ENCODE peak calls at places on chromosome 21, in six cellular contexts. One of them, this sample, is unnamed.

GRCh38 chr21:37435120-37435519 is 68.5 kb downstream of the DYRK1A start:
- DNase-seq in cardiac muscle cell: peak; percentile 96
- DNase-seq in activated T-helper 2 cell treated with anti-CD3 and anti-CD28 coated beads, Interferon-gamma antibody, Interleukin-2, Interleukin-4, amounts not matched to agents 10 μg/mL and 5 μg/mL and 100 μg/mL, durations not matched to agents 14 hours and 24 hours and 36 hours: peak; percentile 48
- DNase-seq in occipital lobe: peak; percentile 61
- DNase-seq in NCI-H1092: no peak
- DNase-seq in activated CD8-positive, alpha-beta memory T cell treated with anti-CD3 and anti-CD28 coated beads for 24 hours: no peak
- DNase-seq in this sample: no peak

GRCh38 chr21:15793547-15794235 is 63.9 kb downstream of the USP25 start:
- DNase-seq in NCI-H1092: no peak
- DNase-seq in occipital lobe: no peak
- DNase-seq in cardiac muscle cell: peak; percentile 36
- DNase-seq in activated T-helper 2 cell treated with anti-CD3 and anti-CD28 coated beads, Interferon-gamma antibody, Interleukin-2, Interleukin-4, amounts not matched to agents 10 μg/mL and 5 μg/mL and 100 μg/mL, durations not matched to agents 14 hours and 24 hours and 36 hours: no peak
- DNase-seq in activated CD8-positive, alpha-beta memory T cell treated with anti-CD3 and anti-CD28 coated beads for 24 hours: no peak
- DNase-seq in this sample: no peak

GRCh38 chr21:19245188-19245580 is 841.6 kb upstream of the TMPRSS15 start:
- DNase-seq in NCI-H1092: no peak
- DNase-seq in activated CD8-positive, alpha-beta memory T cell treated with anti-CD3 and anti-CD28 coated beads for 24 hours: no peak
- DNase-seq in occipital lobe: no peak
- DNase-seq in activated T-helper 2 cell treated with anti-CD3 and anti-CD28 coated beads, Interferon-gamma antibody, Interleukin-2, Interleukin-4, amounts not matched to agents 10 μg/mL and 5 μg/mL and 100 μg/mL, durations not matched to agents 14 hours and 24 hours and 36 hours: no peak
- DNase-seq in cardiac muscle cell: no peak
- DNase-seq in this sample: no peak

GRCh38 chr21:17869115-17869514 is 50.0 kb upstream of the C21orf91 start:
- DNase-seq in occipital lobe: no peak
- DNase-seq in NCI-H1092: no peak
- DNase-seq in activated CD8-positive, alpha-beta memory T cell treated with anti-CD3 and anti-CD28 coated beads for 24 hours: no peak
- DNase-seq in activated T-helper 2 cell treated with anti-CD3 and anti-CD28 coated beads, Interferon-gamma antibody, Interleukin-2, Interleukin-4, amounts not matched to agents 10 μg/mL and 5 μg/mL and 100 μg/mL, durations not matched to agents 14 hours and 24 hours and 36 hours: no peak
- DNase-seq in cardiac muscle cell: no peak
- DNase-seq in this sample: no peak

GRCh38 chr21:46113497-46114176 is 15.7 kb downstream of the COL6A2 start:
- DNase-seq in activated T-helper 2 cell treated with anti-CD3 and anti-CD28 coated beads, Interferon-gamma antibody, Interleukin-2, Interleukin-4, amounts not matched to agents 10 μg/mL and 5 μg/mL and 100 μg/mL, durations not matched to agents 14 hours and 24 hours and 36 hours: no peak
- DNase-seq in occipital lobe: no peak
- DNase-seq in cardiac muscle cell: no peak
- DNase-seq in activated CD8-positive, alpha-beta memory T cell treated with anti-CD3 and anti-CD28 coated beads for 24 hours: peak; percentile 44
- DNase-seq in NCI-H1092: no peak
- DNase-seq in this sample: no peak

GRCh38 chr21:44378646-44379581 is 25.5 kb downstream of the TRPM2 start:
- DNase-seq in occipital lobe: no peak
- DNase-seq in NCI-H1092: no peak
- DNase-seq in cardiac muscle cell: no peak
- DNase-seq in activated T-helper 2 cell treated with anti-CD3 and anti-CD28 coated beads, Interferon-gamma antibody, Interleukin-2, Interleukin-4, amounts not matched to agents 10 μg/mL and 5 μg/mL and 100 μg/mL, durations not matched to agents 14 hours and 24 hours and 36 hours: no peak
- DNase-seq in activated CD8-positive, alpha-beta memory T cell treated with anti-CD3 and anti-CD28 coated beads for 24 hours: no peak
- DNase-seq in this sample: no peak

GRCh38 chr21:15293251-15293650 is 228.5 kb upstream of the NRIP1 start:
- DNase-seq in activated T-helper 2 cell treated with anti-CD3 and anti-CD28 coated beads, Interferon-gamma antibody, Interleukin-2, Interleukin-4, amounts not matched to agents 10 μg/mL and 5 μg/mL and 100 μg/mL, durations not matched to agents 14 hours and 24 hours and 36 hours: no peak
- DNase-seq in activated CD8-positive, alpha-beta memory T cell treated with anti-CD3 and anti-CD28 coated beads for 24 hours: no peak
- DNase-seq in NCI-H1092: no peak
- DNase-seq in cardiac muscle cell: peak; percentile 96
- DNase-seq in occipital lobe: no peak
- DNase-seq in this sample: no peak

GRCh38 chr21:34949045-34949444 is 100.1 kb downstream of the RUNX1 start:
- DNase-seq in activated CD8-positive, alpha-beta memory T cell treated with anti-CD3 and anti-CD28 coated beads for 24 hours: no peak
- DNase-seq in occipital lobe: no peak
- DNase-seq in NCI-H1092: no peak
- DNase-seq in activated T-helper 2 cell treated with anti-CD3 and anti-CD28 coated beads, Interferon-gamma antibody, Interleukin-2, Interleukin-4, amounts not matched to agents 10 μg/mL and 5 μg/mL and 100 μg/mL, durations not matched to agents 14 hours and 24 hours and 36 hours: no peak
- DNase-seq in cardiac muscle cell: no peak
- DNase-seq in this sample: no peak

GRCh38 chr21:14046401-14046800 is 164.4 kb downstream of the LIPI start:
- DNase-seq in cardiac muscle cell: no peak
- DNase-seq in activated CD8-positive, alpha-beta memory T cell treated with anti-CD3 and anti-CD28 coated beads for 24 hours: no peak
- DNase-seq in activated T-helper 2 cell treated with anti-CD3 and anti-CD28 coated beads, Interferon-gamma antibody, Interleukin-2, Interleukin-4, amounts not matched to agents 10 μg/mL and 5 μg/mL and 100 μg/mL, durations not matched to agents 14 hours and 24 hours and 36 hours: no peak
- DNase-seq in NCI-H1092: no peak
- DNase-seq in occipital lobe: no peak
- DNase-seq in this sample: no peak

GRCh38 chr21:17512245-17513213 is at the start of gene CXADR:
- DNase-seq in NCI-H1092: peak; percentile 81
- DNase-seq in activated CD8-positive, alpha-beta memory T cell treated with anti-CD3 and anti-CD28 coated beads for 24 hours: peak; percentile 88
- DNase-seq in activated T-helper 2 cell treated with anti-CD3 and anti-CD28 coated beads, Interferon-gamma antibody, Interleukin-2, Interleukin-4, amounts not matched to agents 10 μg/mL and 5 μg/mL and 100 μg/mL, durations not matched to agents 14 hours and 24 hours and 36 hours: peak; percentile 72
- DNase-seq in occipital lobe: peak; percentile 77
- DNase-seq in cardiac muscle cell: peak; percentile 54
- DNase-seq in this sample: peak; percentile 88

GRCh38 chr21:38954450-38955059 is 148.8 kb downstream of the ETS2 start:
- DNase-seq in activated T-helper 2 cell treated with anti-CD3 and anti-CD28 coated beads, Interferon-gamma antibody, Interleukin-2, Interleukin-4, amounts not matched to agents 10 μg/mL and 5 μg/mL and 100 μg/mL, durations not matched to agents 14 hours and 24 hours and 36 hours: no peak
- DNase-seq in activated CD8-positive, alpha-beta memory T cell treated with anti-CD3 and anti-CD28 coated beads for 24 hours: no peak
- DNase-seq in cardiac muscle cell: no peak
- DNase-seq in occipital lobe: no peak
- DNase-seq in NCI-H1092: peak; percentile 53
- DNase-seq in this sample: no peak

GRCh38 chr21:44085491-44086321 is 21.5 kb upstream of the PWP2 start:
- DNase-seq in NCI-H1092: no peak
- DNase-seq in occipital lobe: peak; percentile 69
- DNase-seq in cardiac muscle cell: peak; percentile 40
- DNase-seq in activated CD8-positive, alpha-beta memory T cell treated with anti-CD3 and anti-CD28 coated beads for 24 hours: no peak
- DNase-seq in activated T-helper 2 cell treated with anti-CD3 and anti-CD28 coated beads, Interferon-gamma antibody, Interleukin-2, Interleukin-4, amounts not matched to agents 10 μg/mL and 5 μg/mL and 100 μg/mL, durations not matched to agents 14 hours and 24 hours and 36 hours: no peak
- DNase-seq in this sample: no peak

GRCh38 chr21:41612674-41613250 is 104.8 kb upstream of the TMPRSS2 start:
- DNase-seq in cardiac muscle cell: peak; percentile 97
- DNase-seq in activated T-helper 2 cell treated with anti-CD3 and anti-CD28 coated beads, Interferon-gamma antibody, Interleukin-2, Interleukin-4, amounts not matched to agents 10 μg/mL and 5 μg/mL and 100 μg/mL, durations not matched to agents 14 hours and 24 hours and 36 hours: no peak
- DNase-seq in occipital lobe: peak; percentile 39
- DNase-seq in activated CD8-positive, alpha-beta memory T cell treated with anti-CD3 and anti-CD28 coated beads for 24 hours: peak; percentile 61
- DNase-seq in NCI-H1092: peak; percentile 24
- DNase-seq in this sample: peak; percentile 61

GRCh38 chr21:32516729-32517649 is 68.3 kb downstream of the TCP10L start:
- DNase-seq in occipital lobe: no peak
- DNase-seq in cardiac muscle cell: peak; percentile 87
- DNase-seq in activated T-helper 2 cell treated with anti-CD3 and anti-CD28 coated beads, Interferon-gamma antibody, Interleukin-2, Interleukin-4, amounts not matched to agents 10 μg/mL and 5 μg/mL and 100 μg/mL, durations not matched to agents 14 hours and 24 hours and 36 hours: no peak
- DNase-seq in NCI-H1092: no peak
- DNase-seq in activated CD8-positive, alpha-beta memory T cell treated with anti-CD3 and anti-CD28 coated beads for 24 hours: no peak
- DNase-seq in this sample: no peak

GRCh38 chr21:14962217-14962616 is 102.6 kb downstream of the NRIP1 start:
- DNase-seq in activated CD8-positive, alpha-beta memory T cell treated with anti-CD3 and anti-CD28 coated beads for 24 hours: no peak
- DNase-seq in NCI-H1092: no peak
- DNase-seq in cardiac muscle cell: no peak
- DNase-seq in activated T-helper 2 cell treated with anti-CD3 and anti-CD28 coated beads, Interferon-gamma antibody, Interleukin-2, Interleukin-4, amounts not matched to agents 10 μg/mL and 5 μg/mL and 100 μg/mL, durations not matched to agents 14 hours and 24 hours and 36 hours: no peak
- DNase-seq in occipital lobe: no peak
- DNase-seq in this sample: no peak

GRCh38 chr21:43318841-43319781 is 107.8 kb downstream of the SIK1 start:
- DNase-seq in NCI-H1092: peak; percentile 26
- DNase-seq in occipital lobe: no peak
- DNase-seq in cardiac muscle cell: peak; percentile 56
- DNase-seq in activated T-helper 2 cell treated with anti-CD3 and anti-CD28 coated beads, Interferon-gamma antibody, Interleukin-2, Interleukin-4, amounts not matched to agents 10 μg/mL and 5 μg/mL and 100 μg/mL, durations not matched to agents 14 hours and 24 hours and 36 hours: no peak
- DNase-seq in activated CD8-positive, alpha-beta memory T cell treated with anti-CD3 and anti-CD28 coated beads for 24 hours: no peak
- DNase-seq in this sample: peak; percentile 62

GRCh38 chr21:43267391-43268085 is 98.7 kb downstream of the CRYAA start:
- DNase-seq in activated CD8-positive, alpha-beta memory T cell treated with anti-CD3 and anti-CD28 coated beads for 24 hours: no peak
- DNase-seq in activated T-helper 2 cell treated with anti-CD3 and anti-CD28 coated beads, Interferon-gamma antibody, Interleukin-2, Interleukin-4, amounts not matched to agents 10 μg/mL and 5 μg/mL and 100 μg/mL, durations not matched to agents 14 hours and 24 hours and 36 hours: no peak
- DNase-seq in cardiac muscle cell: no peak
- DNase-seq in occipital lobe: no peak
- DNase-seq in NCI-H1092: no peak
- DNase-seq in this sample: no peak

GRCh38 chr21:14762734-14763694 is 216.9 kb upstream of the SAMSN1 start:
- DNase-seq in activated CD8-positive, alpha-beta memory T cell treated with anti-CD3 and anti-CD28 coated beads for 24 hours: no peak
- DNase-seq in occipital lobe: no peak
- DNase-seq in NCI-H1092: no peak
- DNase-seq in cardiac muscle cell: no peak
- DNase-seq in activated T-helper 2 cell treated with anti-CD3 and anti-CD28 coated beads, Interferon-gamma antibody, Interleukin-2, Interleukin-4, amounts not matched to agents 10 μg/mL and 5 μg/mL and 100 μg/mL, durations not matched to agents 14 hours and 24 hours and 36 hours: no peak
- DNase-seq in this sample: no peak

GRCh38 chr21:19507682-19508260 is 1104.2 kb upstream of the TMPRSS15 start:
- DNase-seq in activated CD8-positive, alpha-beta memory T cell treated with anti-CD3 and anti-CD28 coated beads for 24 hours: no peak
- DNase-seq in occipital lobe: no peak
- DNase-seq in cardiac muscle cell: no peak
- DNase-seq in activated T-helper 2 cell treated with anti-CD3 and anti-CD28 coated beads, Interferon-gamma antibody, Interleukin-2, Interleukin-4, amounts not matched to agents 10 μg/mL and 5 μg/mL and 100 μg/mL, durations not matched to agents 14 hours and 24 hours and 36 hours: no peak
- DNase-seq in NCI-H1092: no peak
- DNase-seq in this sample: no peak

GRCh38 chr21:42845296-42845965 is 33.9 kb downstream of the WDR4 start:
- DNase-seq in activated CD8-positive, alpha-beta memory T cell treated with anti-CD3 and anti-CD28 coated beads for 24 hours: peak; percentile 50
- DNase-seq in activated T-helper 2 cell treated with anti-CD3 and anti-CD28 coated beads, Interferon-gamma antibody, Interleukin-2, Interleukin-4, amounts not matched to agents 10 μg/mL and 5 μg/mL and 100 μg/mL, durations not matched to agents 14 hours and 24 hours and 36 hours: no peak
- DNase-seq in NCI-H1092: peak; percentile 40
- DNase-seq in occipital lobe: no peak
- DNase-seq in cardiac muscle cell: no peak
- DNase-seq in this sample: no peak